ENCODE peak calls at places on chromosomes 11 and 22, in four cellular contexts. I is SW 1271; O is aorta; M is stimulated activated CD4-positive, alpha-beta T cell treated with anti-CD3 and anti-CD28 coated beads, Interleukin-12 subunit alpha, Interleukin-12 subunit beta, amount 100 ng/mL, for 24 hours. V is an unnamed sample.

GRCh38 chr11:58577441-58578135 is 1.3 kb upstream of the ZFP91 start:
- DNase-seq in M (peak), O (peak), I (peak), V (peak)

GRCh38 chr22:47168441-47168840 is 406.0 kb downstream of the TBC1D22A start:
- DNase-seq in I (no peak), O (peak), M (no peak), V (no peak)

GRCh38 chr11:76615950-76616349 is 54.6 kb downstream of the LRRC32 start:
- DNase-seq in O (peak), M (no peak), I (no peak), V (no peak)

GRCh38 chr11:1090600-1091331 is 16.1 kb downstream of the MUC2 start:
- DNase-seq in I (no peak), M (no peak), O (peak), V (no peak)

GRCh38 chr11:12842933-12843636 is 166.0 kb upstream of the RASSF10 start:
- DNase-seq in I (no peak), M (no peak), O (no peak), V (peak)

GRCh38 chr22:30206964-30207363 is 39.6 kb downstream of the LIF start:
- DNase-seq in I (peak), O (peak), M (no peak), V (peak)

GRCh38 chr11:134071306-134071705 is 2.4 kb downstream of the JAM3 start:
- DNase-seq in I (no peak), O (no peak), M (no peak), V (no peak)

GRCh38 chr11:130673698-130674097 is 225.3 kb downstream of the ADAMTS15 start:
- DNase-seq in O (no peak), M (no peak), I (no peak), V (no peak)

GRCh38 chr11:87368151-87368550 is 330.4 kb downstream of the TMEM135 start:
- DNase-seq in O (no peak), M (no peak), I (no peak), V (no peak)

GRCh38 chr11:115933564-115933963 is 429.3 kb upstream of the CADM1 start:
- DNase-seq in I (no peak), O (no peak), M (no peak), V (no peak)